ENCODE peak calls at places on chromosomes 13 and 19, in four cellular contexts. E is GDM1, K is lower leg skin, M is right atrium auricular region. N is an unnamed sample.

GRCh38 chr13:48827709-48828108 is 148.0 kb upstream of the FNDC3A start:
- DNase-seq in E (no peak), K (no peak), M (no peak), N (no peak)

GRCh38 chr13:83975668-83976165 is 93.4 kb upstream of the SLITRK1 start:
- DNase-seq in E (no peak), K (no peak), M (no peak), N (no peak)

GRCh38 chr19:12885749-12886706 is 973 bp downstream of the KLF1 start:
- DNase-seq in E (no peak), K (no peak), M (no peak), N (no peak)

GRCh38 chr13:42355118-42355840 is 83.3 kb downstream of the AKAP11 start:
- DNase-seq in E (no peak), K (no peak), M (no peak), N (no peak)

GRCh38 chr19:31160346-31160926 is 188.8 kb downstream of the TSHZ3 start:
- DNase-seq in E (no peak), K (no peak), M (no peak), N (no peak)

GRCh38 chr13:64073203-64073602 is 2657.6 kb upstream of the PCDH20 start:
- DNase-seq in E (no peak), K (no peak), M (no peak), N (no peak)

GRCh38 chr13:28628250-28628649 is 30.7 kb upstream of the POMP start:
- DNase-seq in E (no peak), K (no peak), M (no peak), N (no peak)

GRCh38 chr19:50460161-50460765 is 16.0 kb upstream of the EMC10 start:
- DNase-seq in E (no peak), K (no peak), M (no peak), N (no peak)

GRCh38 chr19:4732680-4733114 is 9.1 kb upstream of the DPP9 start:
- DNase-seq in E (peak; percentile 39), K (no peak), M (no peak), N (peak; percentile 31)

GRCh38 chr19:1307755-1308303 is 22.2 kb downstream of the EFNA2 start:
- DNase-seq in E (no peak), K (no peak), M (no peak), N (no peak)

GRCh38 chr19:13953021-13953531 is 767 bp downstream of the DCAF15 start:
- DNase-seq in E (no peak), K (peak; percentile 34), M (no peak), N (peak; percentile 21)